ENCODE peak calls at places on chromosome 17, in eight cellular contexts. P is hippocampal formation; V is CD8-positive, alpha-beta T cell; O is heart left ventricle; L is cardiac septum; W is HFF-Myc; Q is AG04449; U is HCEC 1CT. F is an unnamed sample.

GRCh38 chr17:82231562-82232321 is 2.9 kb downstream of the SLC16A3 start:
- DNase-seq in L (peak), W (no peak), V (no peak), U (peak), O (peak), Q (no peak), P (no peak), F (peak)

GRCh38 chr17:57875109-57876022 is 25.5 kb upstream of the MRPS23 start:
- DNase-seq in V (no peak), O (peak), P (peak), Q (peak), L (no peak), U (peak), W (peak), F (peak)

GRCh38 chr17:2444382-2444781 is 43.5 kb upstream of the MNT start:
- DNase-seq in P (no peak), W (no peak), L (no peak), V (no peak), O (no peak), Q (no peak), U (no peak), F (no peak)

GRCh38 chr17:36921131-36921851 is 16.0 kb upstream of the LHX1 start:
- DNase-seq in O (no peak), U (no peak), P (no peak), L (no peak), V (no peak), W (no peak), Q (no peak), F (no peak)

GRCh38 chr17:76710863-76711611 is at the start of gene MXRA7:
- DNase-seq in P (peak), W (no peak), L (peak), Q (no peak), V (peak), O (peak), U (peak), F (no peak)

GRCh38 chr17:70161519-70161918 is 7.8 kb upstream of the KCNJ2 start:
- DNase-seq in V (no peak), P (no peak), Q (no peak), L (no peak), U (no peak), O (no peak), W (no peak), F (no peak)

GRCh38 chr17:76405607-76405966 is 21.2 kb downstream of the SPHK1 start:
- DNase-seq in L (no peak), P (no peak), V (no peak), O (no peak), W (no peak), U (no peak), Q (no peak), F (no peak)

GRCh38 chr17:74222399-74222798 is 9.0 kb downstream of the TTYH2 start:
- DNase-seq in O (no peak), U (no peak), Q (no peak), L (no peak), P (no peak), V (no peak), W (no peak), F (no peak)

F was measured in foreskin melanocyte.